ENCODE peak calls at places on chromosomes 4 and X, in seven cellular contexts. Y, I, O, S, V, W and L are unnamed samples.

GRCh38 chrX:107674480-107675364 is 46.4 kb downstream of the PRPS1 start:
- DNase-seq in Y (no peak), I (no peak), O (peak; percentile 69), S (no peak), V (peak; percentile 89), W (no peak), L (peak; percentile 81)

GRCh38 chr4:159608434-159608833 is 505.6 kb downstream of the RAPGEF2 start:
- DNase-seq in Y (no peak), I (no peak), O (no peak), S (no peak), V (no peak), W (no peak), L (no peak)

GRCh38 chr4:154292589-154292988 is 199.0 kb downstream of the DCHS2 start:
- DNase-seq in Y (no peak), I (no peak), O (no peak), S (no peak), V (no peak), W (peak; percentile 2), L (no peak)

GRCh38 chr4:32073542-32073941 is 1353.4 kb downstream of the PCDH7 start:
- DNase-seq in Y (no peak), I (no peak), O (no peak), S (no peak), V (no peak), W (no peak), L (no peak)

GRCh38 chr4:19774690-19775256 is 476.9 kb upstream of the SLIT2 start:
- DNase-seq in Y (no peak), I (no peak), O (no peak), S (no peak), V (no peak), W (no peak), L (no peak)

GRCh38 chr4:141126769-141127168 is 6.5 kb downstream of the RNF150 start:
- DNase-seq in Y (no peak), I (no peak), O (no peak), S (no peak), V (peak; percentile 81), W (no peak), L (no peak)

GRCh38 chr4:157014621-157015591 is 43.3 kb upstream of the PDGFC start:
- DNase-seq in Y (no peak), I (peak; percentile 12), O (no peak), S (no peak), V (peak; percentile 87), W (peak; percentile 77), L (no peak)

GRCh38 chr4:122728781-122729330 is 3.6 kb upstream of the BBS12 start:
- DNase-seq in Y (no peak), I (no peak), O (no peak), S (no peak), V (no peak), W (no peak), L (no peak)

GRCh38 chr4:142614621-142615323 is 231.3 kb downstream of the INPP4B start:
- DNase-seq in Y (no peak), I (no peak), O (no peak), S (no peak), V (no peak), W (no peak), L (no peak)

GRCh38 chrX:136292656-136293055 is 8.1 kb upstream of the ADGRG4 start:
- DNase-seq in Y (no peak), I (no peak), O (no peak), S (no peak), V (no peak), W (no peak), L (no peak)

GRCh38 chr4:48970471-48970921 is 15.6 kb upstream of the CWH43 start:
- DNase-seq in Y (no peak), I (peak; percentile 27), O (no peak), S (no peak), V (peak; percentile 80), W (no peak), L (no peak)

GRCh38 chr4:8163436-8164193 is 5.0 kb upstream of the ABLIM2 start:
- DNase-seq in Y (no peak), I (no peak), O (peak; percentile 21), S (no peak), V (no peak), W (no peak), L (no peak)

GRCh38 chr4:188976644-188977115 is 837.4 kb downstream of the TRIML1 start:
- DNase-seq in Y (no peak), I (peak; percentile 81), O (no peak), S (peak; percentile 39), V (no peak), W (peak; percentile 91), L (no peak)

GRCh38 chr4:2350982-2351381 is 67.5 kb downstream of the ZFYVE28 start:
- DNase-seq in Y (peak; percentile 18), I (no peak), O (no peak), S (no peak), V (no peak), W (no peak), L (no peak)

GRCh38 chr4:6687947-6688878 is 5.5 kb upstream of the S100P start:
- DNase-seq in Y (no peak), I (peak; percentile 79), O (no peak), S (peak; percentile 23), V (no peak), W (peak; percentile 49), L (no peak)

GRCh38 chr4:142550955-142551354 is 295.1 kb downstream of the INPP4B start:
- DNase-seq in Y (no peak), I (no peak), O (no peak), S (peak; percentile 28), V (no peak), W (no peak), L (no peak)

GRCh38 chr4:94032754-94033153 is 174.9 kb upstream of the SMARCAD1 start:
- DNase-seq in Y (no peak), I (peak; percentile 27), O (no peak), S (no peak), V (no peak), W (peak; percentile 89), L (no peak)

GRCh38 chr4:48945981-48946380 is 39.4 kb upstream of the OCIAD2 start:
- DNase-seq in Y (no peak), I (no peak), O (no peak), S (peak; percentile 35), V (no peak), W (no peak), L (no peak)

GRCh38 chr4:13498464-13498863 is 14.3 kb upstream of the RAB28 start:
- DNase-seq in Y (no peak), I (no peak), O (no peak), S (no peak), V (peak; percentile 71), W (no peak), L (no peak)

GRCh38 chr4:3250438-3250955 is 1.5 kb downstream of the MSANTD1 start:
- DNase-seq in Y (no peak), I (peak; percentile 60), O (peak; percentile 20), S (no peak), V (no peak), W (peak; percentile 38), L (no peak)

GRCh38 chrX:1448793-1449580 is 3.7 kb downstream of the ASMTL start:
- DNase-seq in Y (peak; percentile 56), I (no peak), O (no peak), S (no peak), V (no peak), W (no peak), L (no peak)

GRCh38 chr4:78596111-78596742 is 44.7 kb downstream of the ANXA3 start:
- DNase-seq in Y (no peak), I (no peak), O (no peak), S (no peak), V (no peak), W (no peak), L (no peak)

GRCh38 chr4:101977096-101977495 is 186.6 kb downstream of the BANK1 start:
- DNase-seq in Y (no peak), I (no peak), O (no peak), S (no peak), V (no peak), W (peak; percentile 47), L (peak; percentile 29)

GRCh38 chrX:129772796-129773431 is 6.8 kb upstream of the SASH3 start:
- DNase-seq in Y (no peak), I (no peak), O (peak; percentile 63), S (no peak), V (peak; percentile 97), W (no peak), L (peak; percentile 51)

GRCh38 chr4:81919238-81919637 is 447.5 kb upstream of the RASGEF1B start:
- DNase-seq in Y (no peak), I (peak; percentile 31), O (no peak), S (peak; percentile 7), V (no peak), W (peak; percentile 81), L (no peak)

GRCh38 chrX:84186603-84187358 is 1.2 kb downstream of the RPS6KA6 start:
- DNase-seq in Y (no peak), I (peak; percentile 36), O (no peak), S (peak; percentile 43), V (no peak), W (peak; percentile 49), L (no peak)

GRCh38 chr4:147340111-147340510 is 140.8 kb upstream of the EDNRA start:
- DNase-seq in Y (no peak), I (no peak), O (no peak), S (no peak), V (no peak), W (no peak), L (no peak)

GRCh38 chr4:22339491-22339890 is 176.4 kb downstream of the ADGRA3 start:
- DNase-seq in Y (no peak), I (no peak), O (no peak), S (no peak), V (no peak), W (no peak), L (no peak)

GRCh38 chr4:76198411-76199237 is 15.0 kb downstream of the SCARB2 start:
- DNase-seq in Y (no peak), I (no peak), O (peak; percentile 53), S (peak; percentile 89), V (peak; percentile 82), W (peak; percentile 32), L (peak; percentile 67)

GRCh38 chr4:121070696-121071639 is 1.4 kb downstream of the NDNF start:
- DNase-seq in Y (peak; percentile 79), I (peak; percentile 77), O (peak; percentile 39), S (peak; percentile 8), V (peak; percentile 23), W (peak; percentile 79), L (peak; percentile 66)

GRCh38 chr4:26441110-26441509 is 49.2 kb downstream of the CCKAR start:
- DNase-seq in Y (no peak), I (no peak), O (no peak), S (no peak), V (no peak), W (no peak), L (no peak)

GRCh38 chr4:90419124-90419711 is 292.0 kb downstream of the CCSER1 start:
- DNase-seq in Y (no peak), I (no peak), O (no peak), S (peak; percentile 8), V (peak; percentile 1), W (peak; percentile 69), L (no peak)

GRCh38 chr4:95544433-95545103 is 4.2 kb downstream of the UNC5C start:
- DNase-seq in Y (no peak), I (no peak), O (no peak), S (no peak), V (peak; percentile 56), W (peak; percentile 31), L (no peak)